ENCODE peak calls at places on chromosomes 5 and 9, in eight cellular contexts. One of them, this sample, is unnamed.

GRCh38 chr5:32908646-32909045 is 197.5 kb downstream of the NPR3 start:
- DNase-seq in HL-60: no peak
- DNase-seq in endothelial cell: no peak
- DNase-seq in nephron progenitor cell: no peak
- DNase-seq in tibial artery: no peak
- DNase-seq in lower lobe of right lung: no peak
- DNase-seq in cardiac muscle cell: no peak
- DNase-seq in AG09309: no peak
- DNase-seq in this sample: no peak

GRCh38 chr9:122806661-122807060 is 6.7 kb downstream of the OR1K1 start:
- DNase-seq in HL-60: no peak
- DNase-seq in endothelial cell: no peak
- DNase-seq in nephron progenitor cell: no peak
- DNase-seq in tibial artery: no peak
- DNase-seq in lower lobe of right lung: no peak
- DNase-seq in cardiac muscle cell: no peak
- DNase-seq in AG09309: no peak
- DNase-seq in this sample: no peak

GRCh38 chr5:55533806-55534435 is 843 bp downstream of the PLPP1 start:
- DNase-seq in HL-60: no peak
- DNase-seq in endothelial cell: no peak
- DNase-seq in nephron progenitor cell: peak; percentile 68
- DNase-seq in tibial artery: no peak
- DNase-seq in lower lobe of right lung: no peak
- DNase-seq in cardiac muscle cell: peak; percentile 63
- DNase-seq in AG09309: no peak
- DNase-seq in this sample: no peak

GRCh38 chr5:154046486-154046885 is 7.7 kb downstream of the MFAP3 start:
- DNase-seq in HL-60: no peak
- DNase-seq in endothelial cell: peak; percentile 4
- DNase-seq in nephron progenitor cell: no peak
- DNase-seq in tibial artery: no peak
- DNase-seq in lower lobe of right lung: no peak
- DNase-seq in cardiac muscle cell: peak; percentile 16
- DNase-seq in AG09309: no peak
- DNase-seq in this sample: no peak

GRCh38 chr9:120481248-120481647 is 98.7 kb downstream of the CDK5RAP2 start:
- DNase-seq in HL-60: no peak
- DNase-seq in endothelial cell: no peak
- DNase-seq in nephron progenitor cell: no peak
- DNase-seq in tibial artery: no peak
- DNase-seq in lower lobe of right lung: no peak
- DNase-seq in cardiac muscle cell: no peak
- DNase-seq in AG09309: no peak
- DNase-seq in this sample: no peak

GRCh38 chr5:168932400-168932799 is 353.2 kb upstream of the PANK3 start:
- DNase-seq in HL-60: no peak
- DNase-seq in endothelial cell: no peak
- DNase-seq in nephron progenitor cell: no peak
- DNase-seq in tibial artery: no peak
- DNase-seq in lower lobe of right lung: no peak
- DNase-seq in cardiac muscle cell: no peak
- DNase-seq in AG09309: no peak
- DNase-seq in this sample: no peak

GRCh38 chr5:120769291-120769872 is 305.3 kb downstream of the PRR16 start:
- DNase-seq in HL-60: no peak
- DNase-seq in endothelial cell: no peak
- DNase-seq in nephron progenitor cell: no peak
- DNase-seq in tibial artery: no peak
- DNase-seq in lower lobe of right lung: no peak
- DNase-seq in cardiac muscle cell: no peak
- DNase-seq in AG09309: peak; percentile 41
- DNase-seq in this sample: no peak

GRCh38 chr5:35308391-35308790 is 78.1 kb upstream of the PRLR start:
- DNase-seq in HL-60: peak; percentile 40
- DNase-seq in endothelial cell: no peak
- DNase-seq in nephron progenitor cell: peak; percentile 5
- DNase-seq in tibial artery: no peak
- DNase-seq in lower lobe of right lung: no peak
- DNase-seq in cardiac muscle cell: no peak
- DNase-seq in AG09309: no peak
- DNase-seq in this sample: no peak

GRCh38 chr5:96172436-96172835 is 210.8 kb upstream of the ELL2 start:
- DNase-seq in HL-60: no peak
- DNase-seq in endothelial cell: no peak
- DNase-seq in nephron progenitor cell: no peak
- DNase-seq in tibial artery: no peak
- DNase-seq in lower lobe of right lung: no peak
- DNase-seq in cardiac muscle cell: peak; percentile 75
- DNase-seq in AG09309: peak; percentile 52
- DNase-seq in this sample: no peak

GRCh38 chr9:130445268-130445983 is 665 bp downstream of the ASS1 start:
- DNase-seq in HL-60: no peak
- DNase-seq in endothelial cell: peak; percentile 42
- DNase-seq in nephron progenitor cell: no peak
- DNase-seq in tibial artery: peak; percentile 92
- DNase-seq in lower lobe of right lung: peak; percentile 65
- DNase-seq in cardiac muscle cell: peak; percentile 87
- DNase-seq in AG09309: no peak
- DNase-seq in this sample: no peak

GRCh38 chr5:38404667-38405276 is 146.4 kb downstream of the EGFLAM start:
- DNase-seq in HL-60: no peak
- DNase-seq in endothelial cell: peak; percentile 54
- DNase-seq in nephron progenitor cell: peak; percentile 18
- DNase-seq in tibial artery: no peak
- DNase-seq in lower lobe of right lung: no peak
- DNase-seq in cardiac muscle cell: no peak
- DNase-seq in AG09309: no peak
- DNase-seq in this sample: no peak

GRCh38 chr5:36606437-36607113 is at the start of gene SLC1A3:
- DNase-seq in HL-60: peak; percentile 49
- DNase-seq in endothelial cell: peak; percentile 48
- DNase-seq in nephron progenitor cell: peak; percentile 62
- DNase-seq in tibial artery: peak; percentile 75
- DNase-seq in lower lobe of right lung: peak; percentile 55
- DNase-seq in cardiac muscle cell: peak; percentile 81
- DNase-seq in AG09309: peak; percentile 32
- DNase-seq in this sample: no peak

GRCh38 chr5:160260881-160261815 is 31.8 kb downstream of the FABP6 start:
- DNase-seq in HL-60: peak; percentile 25
- DNase-seq in endothelial cell: no peak
- DNase-seq in nephron progenitor cell: no peak
- DNase-seq in tibial artery: no peak
- DNase-seq in lower lobe of right lung: peak; percentile 81
- DNase-seq in cardiac muscle cell: peak; percentile 98
- DNase-seq in AG09309: peak; percentile 4
- DNase-seq in this sample: no peak

GRCh38 chr9:22244141-22245011 is 202.2 kb upstream of the DMRTA1 start:
- DNase-seq in HL-60: peak; percentile 39
- DNase-seq in endothelial cell: peak; percentile 55
- DNase-seq in nephron progenitor cell: peak; percentile 45
- DNase-seq in tibial artery: no peak
- DNase-seq in lower lobe of right lung: no peak
- DNase-seq in cardiac muscle cell: peak; percentile 77
- DNase-seq in AG09309: no peak
- DNase-seq in this sample: no peak

GRCh38 chr5:59021286-59021673 is 438.4 kb downstream of the RAB3C start:
- DNase-seq in HL-60: no peak
- DNase-seq in endothelial cell: no peak
- DNase-seq in nephron progenitor cell: no peak
- DNase-seq in tibial artery: no peak
- DNase-seq in lower lobe of right lung: no peak
- DNase-seq in cardiac muscle cell: no peak
- DNase-seq in AG09309: no peak
- DNase-seq in this sample: no peak

GRCh38 chr9:114348906-114349482 is 19.3 kb downstream of the ORM2 start:
- DNase-seq in HL-60: peak; percentile 94
- DNase-seq in endothelial cell: no peak
- DNase-seq in nephron progenitor cell: peak; percentile 58
- DNase-seq in tibial artery: peak; percentile 97
- DNase-seq in lower lobe of right lung: peak; percentile 92
- DNase-seq in cardiac muscle cell: peak; percentile 98
- DNase-seq in AG09309: peak; percentile 99
- DNase-seq in this sample: peak; percentile 91

GRCh38 chr9:113756476-113757198 is 119.5 kb upstream of the ZNF618 start:
- DNase-seq in HL-60: no peak
- DNase-seq in endothelial cell: no peak
- DNase-seq in nephron progenitor cell: no peak
- DNase-seq in tibial artery: no peak
- DNase-seq in lower lobe of right lung: no peak
- DNase-seq in cardiac muscle cell: peak; percentile 15
- DNase-seq in AG09309: no peak
- DNase-seq in this sample: no peak

GRCh38 chr9:114723926-114724325 is 41.9 kb upstream of the TEX48 start:
- DNase-seq in HL-60: no peak
- DNase-seq in endothelial cell: no peak
- DNase-seq in nephron progenitor cell: no peak
- DNase-seq in tibial artery: no peak
- DNase-seq in lower lobe of right lung: no peak
- DNase-seq in cardiac muscle cell: no peak
- DNase-seq in AG09309: no peak
- DNase-seq in this sample: no peak

GRCh38 chr5:105508519-105508918 is 1945.9 kb upstream of the NUDT12 start:
- DNase-seq in HL-60: no peak
- DNase-seq in endothelial cell: no peak
- DNase-seq in nephron progenitor cell: no peak
- DNase-seq in tibial artery: no peak
- DNase-seq in lower lobe of right lung: no peak
- DNase-seq in cardiac muscle cell: no peak
- DNase-seq in AG09309: no peak
- DNase-seq in this sample: no peak

GRCh38 chr5:105503950-105504349 is 1941.4 kb upstream of the NUDT12 start:
- DNase-seq in HL-60: no peak
- DNase-seq in endothelial cell: no peak
- DNase-seq in nephron progenitor cell: no peak
- DNase-seq in tibial artery: no peak
- DNase-seq in lower lobe of right lung: no peak
- DNase-seq in cardiac muscle cell: no peak
- DNase-seq in AG09309: no peak
- DNase-seq in this sample: no peak

GRCh38 chr5:105501315-105501714 is 1938.7 kb upstream of the NUDT12 start:
- DNase-seq in HL-60: no peak
- DNase-seq in endothelial cell: no peak
- DNase-seq in nephron progenitor cell: no peak
- DNase-seq in tibial artery: no peak
- DNase-seq in lower lobe of right lung: no peak
- DNase-seq in cardiac muscle cell: no peak
- DNase-seq in AG09309: no peak
- DNase-seq in this sample: no peak

GRCh38 chr5:105506692-105507277 is 1944.2 kb upstream of the NUDT12 start:
- DNase-seq in HL-60: no peak
- DNase-seq in endothelial cell: peak; percentile 28
- DNase-seq in nephron progenitor cell: peak; percentile 8
- DNase-seq in tibial artery: no peak
- DNase-seq in lower lobe of right lung: no peak
- DNase-seq in cardiac muscle cell: peak; percentile 1
- DNase-seq in AG09309: no peak
- DNase-seq in this sample: no peak
- TF ChIP-seq CTCF in HL-60: no peak
- TF ChIP-seq CTCF in endothelial cell: peak; percentile 27
- TF ChIP-seq CTCF in nephron progenitor cell: peak; percentile 31
- TF ChIP-seq CTCF in tibial artery: no peak
- TF ChIP-seq CTCF in lower lobe of right lung: peak; percentile 13
- TF ChIP-seq CTCF in cardiac muscle cell: peak; percentile 24
- TF ChIP-seq CTCF in AG09309: no peak
- TF ChIP-seq CTCF in this sample: no peak

DNA sequence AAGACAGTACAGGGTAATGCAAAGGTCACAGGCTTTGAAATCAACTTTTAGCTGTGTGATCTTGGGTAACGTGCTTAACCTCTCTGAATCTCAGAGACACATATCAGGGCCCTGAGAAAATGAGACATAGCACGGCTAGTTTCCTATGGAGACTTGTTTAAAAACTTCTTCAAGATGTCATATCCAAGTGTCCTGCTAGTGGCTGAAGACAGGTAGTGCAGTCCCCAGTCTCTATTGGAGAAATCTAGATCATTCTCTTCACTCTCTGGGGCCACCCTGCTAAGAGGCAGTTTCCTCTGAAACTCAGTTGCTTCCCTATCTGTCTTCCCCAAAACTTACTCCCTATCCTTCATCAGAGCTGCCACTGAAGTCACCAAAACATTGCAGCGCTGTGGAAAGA is 30.3 kb upstream of the GRXCR2 start:
- DNase-seq in HL-60: no peak
- DNase-seq in endothelial cell: no peak
- DNase-seq in nephron progenitor cell: no peak
- DNase-seq in tibial artery: no peak
- DNase-seq in lower lobe of right lung: no peak
- DNase-seq in cardiac muscle cell: no peak
- DNase-seq in AG09309: no peak
- DNase-seq in this sample: no peak
- TF ChIP-seq CTCF in HL-60: no peak
- TF ChIP-seq CTCF in endothelial cell: peak; percentile 65
- TF ChIP-seq CTCF in nephron progenitor cell: peak; percentile 29
- TF ChIP-seq CTCF in tibial artery: peak; percentile 6
- TF ChIP-seq CTCF in lower lobe of right lung: no peak
- TF ChIP-seq CTCF in cardiac muscle cell: peak; percentile 32
- TF ChIP-seq CTCF in AG09309: peak; percentile 24
- TF ChIP-seq CTCF in this sample: peak; percentile 10

DNA sequence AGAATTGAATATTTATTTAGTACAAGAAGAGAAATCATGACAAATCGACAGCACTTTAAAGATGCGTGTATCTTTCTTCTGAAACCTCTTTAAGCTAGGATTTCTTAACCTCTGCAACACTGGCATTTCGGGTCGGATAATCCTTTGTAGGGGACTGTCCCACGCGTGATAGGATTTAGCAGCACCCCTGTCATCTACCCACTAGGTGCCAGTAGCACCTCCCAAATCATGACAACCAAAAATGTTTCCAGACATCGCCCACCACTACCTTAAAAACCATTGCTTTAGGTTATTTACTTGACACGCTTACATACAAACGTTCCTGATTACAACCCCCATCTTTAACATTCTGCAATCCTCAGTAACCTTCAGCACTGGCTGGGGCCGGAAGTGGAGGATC is 223.1 kb downstream of the TRIM32 start:
- DNase-seq in HL-60: no peak
- DNase-seq in endothelial cell: no peak
- DNase-seq in nephron progenitor cell: no peak
- DNase-seq in tibial artery: no peak
- DNase-seq in lower lobe of right lung: no peak
- DNase-seq in cardiac muscle cell: no peak
- DNase-seq in AG09309: no peak
- DNase-seq in this sample: no peak
- TF ChIP-seq CTCF in HL-60: no peak
- TF ChIP-seq CTCF in endothelial cell: no peak
- TF ChIP-seq CTCF in nephron progenitor cell: no peak
- TF ChIP-seq CTCF in tibial artery: no peak
- TF ChIP-seq CTCF in lower lobe of right lung: no peak
- TF ChIP-seq CTCF in cardiac muscle cell: no peak
- TF ChIP-seq CTCF in AG09309: no peak
- TF ChIP-seq CTCF in this sample: no peak

DNA sequence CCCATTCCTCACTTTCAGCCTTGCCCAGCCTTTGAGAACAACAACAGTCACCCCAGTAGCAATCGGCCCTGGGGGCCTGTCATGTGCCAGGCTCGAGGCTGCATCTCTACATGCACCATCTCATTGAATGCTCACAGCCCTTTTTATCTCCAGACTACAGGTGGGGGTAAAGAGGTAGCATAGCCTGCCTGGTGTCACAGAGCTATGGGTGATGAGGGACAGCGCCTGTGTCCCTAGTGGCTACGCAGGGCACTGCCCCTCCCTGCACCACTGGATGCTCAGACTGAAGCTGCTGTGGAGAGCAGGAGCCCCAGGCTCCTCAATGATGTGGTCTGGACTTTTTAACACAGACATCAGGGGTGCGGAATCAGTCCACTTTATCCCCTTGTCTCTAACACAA is 2.8 kb downstream of the CAMK2A start:
- DNase-seq in HL-60: no peak
- DNase-seq in endothelial cell: peak; percentile 43
- DNase-seq in nephron progenitor cell: peak; percentile 47
- DNase-seq in tibial artery: no peak
- DNase-seq in lower lobe of right lung: no peak
- DNase-seq in cardiac muscle cell: no peak
- DNase-seq in AG09309: no peak
- DNase-seq in this sample: no peak
- TF ChIP-seq CTCF in HL-60: peak; percentile 59
- TF ChIP-seq CTCF in endothelial cell: peak; percentile 62
- TF ChIP-seq CTCF in nephron progenitor cell: peak; percentile 63
- TF ChIP-seq CTCF in tibial artery: no peak
- TF ChIP-seq CTCF in lower lobe of right lung: no peak
- TF ChIP-seq CTCF in cardiac muscle cell: peak; percentile 22
- TF ChIP-seq CTCF in AG09309: no peak
- TF ChIP-seq CTCF in this sample: peak; percentile 45